ENCODE peak calls at places on chromosomes 6 and 20, in five cellular contexts. Z, Y, X, G and A are unnamed samples.

GRCh38 chr20:12821249-12821648 is 187.5 kb upstream of the SPTLC3 start:
- DNase-seq in G (no peak), X (no peak), Y (no peak), Z (no peak), A (no peak)

GRCh38 chr6:131107166-131107565 is 28.1 kb upstream of the AKAP7 start:
- DNase-seq in Y (no peak), X (no peak), G (peak; percentile 80), Z (no peak), A (no peak)

GRCh38 chr6:15631380-15631913 is 31.4 kb downstream of the DTNBP1 start:
- DNase-seq in Y (no peak), G (peak; percentile 27), Z (no peak), X (no peak), A (no peak)

GRCh38 chr20:57920971-57921370 is 211.2 kb upstream of the PMEPA1 start:
- DNase-seq in G (no peak), Z (no peak), Y (no peak), X (no peak), A (no peak)

GRCh38 chr20:48734104-48734749 is 93.6 kb downstream of the PREX1 start:
- DNase-seq in Y (no peak), Z (no peak), X (no peak), G (no peak), A (no peak)

GRCh38 chr6:29847871-29848630 is 20.4 kb downstream of the HLA-G start:
- DNase-seq in Z (peak; percentile 95), Y (peak; percentile 83), X (peak; percentile 25), G (peak; percentile 54), A (peak; percentile 33)

GRCh38 chr6:149859368-149859767 is 4.8 kb downstream of the LRP11 start:
- DNase-seq in Z (no peak), Y (no peak), G (peak; percentile 90), X (no peak), A (no peak)

GRCh38 chr20:42852691-42853090 is 337.0 kb downstream of the PTPRT start:
- DNase-seq in Z (no peak), G (no peak), X (no peak), Y (no peak), A (no peak)

GRCh38 chr6:101393291-101394251 is at the start of gene GRIK2:
- DNase-seq in Y (peak; percentile 69), G (no peak), X (no peak), Z (peak; percentile 79), A (no peak)

GRCh38 chr6:75934643-75935472 is 137.6 kb downstream of the IMPG1 start:
- DNase-seq in X (peak; percentile 16), G (peak; percentile 70), Z (peak; percentile 71), Y (peak; percentile 71), A (peak; percentile 46)

GRCh38 chr6:111980979-111981378 is 72.9 kb upstream of the CCN6 start:
- DNase-seq in Y (no peak), X (no peak), G (no peak), Z (no peak), A (no peak)

GRCh38 chr20:37898301-37899104 is 4.4 kb upstream of the VSTM2L start:
- DNase-seq in Z (no peak), G (no peak), Y (no peak), X (no peak), A (no peak)

GRCh38 chr20:20685635-20686034 is 26.8 kb downstream of the RALGAPA2 start:
- DNase-seq in Y (no peak), G (no peak), Z (no peak), X (no peak), A (no peak)

GRCh38 chr20:31595654-31596411 is 9.3 kb upstream of the ID1 start:
- DNase-seq in G (peak; percentile 96), Y (no peak), X (no peak), Z (peak; percentile 78), A (no peak)

GRCh38 chr6:170316071-170316470 is 9.5 kb downstream of the FAM120B start:
- DNase-seq in Z (no peak), G (no peak), Y (no peak), X (no peak), A (no peak)

GRCh38 chr6:11212625-11213024 is 19.8 kb downstream of the NEDD9 start:
- DNase-seq in Y (no peak), X (no peak), Z (no peak), G (no peak), A (no peak)

GRCh38 chr6:46412662-46413061 is 78.6 kb downstream of the RCAN2 start:
- DNase-seq in G (no peak), X (no peak), Y (no peak), Z (no peak), A (no peak)

GRCh38 chr20:57048027-57048869 is 218.2 kb downstream of the BMP7 start:
- DNase-seq in Z (peak; percentile 79), X (no peak), G (peak; percentile 35), Y (peak; percentile 77), A (peak; percentile 36)

GRCh38 chr6:34919651-34920050 is 30.6 kb downstream of the ANKS1A start:
- DNase-seq in G (no peak), Y (no peak), Z (no peak), X (no peak), A (no peak)

GRCh38 chr20:316316-317068 is 8.9 kb upstream of the SOX12 start:
- DNase-seq in Y (no peak), G (no peak), Z (no peak), X (no peak), A (no peak)

GRCh38 chr20:58408603-58409246 is 19.7 kb downstream of the VAPB start:
- DNase-seq in Z (no peak), X (no peak), G (peak; percentile 88), Y (no peak), A (no peak)

GRCh38 chr6:109720336-109720735 is 29.2 kb downstream of the FIG4 start:
- DNase-seq in Y (no peak), Z (no peak), X (no peak), G (no peak), A (no peak)

GRCh38 chr6:11921017-11921438 is 91.1 kb upstream of the HIVEP1 start:
- DNase-seq in Y (peak; percentile 35), G (no peak), Z (no peak), X (no peak), A (no peak)

GRCh38 chr6:156953125-156953477 is 175.9 kb downstream of the ARID1B start:
- DNase-seq in G (no peak), Z (no peak), Y (no peak), X (no peak), A (no peak)

GRCh38 chr6:147765541-147765940 is 257.1 kb downstream of the SAMD5 start:
- DNase-seq in Y (no peak), Z (no peak), X (no peak), G (no peak), A (no peak)

GRCh38 chr20:8299921-8300320 is 167.9 kb downstream of the PLCB1 start:
- DNase-seq in X (no peak), G (no peak), Z (no peak), Y (no peak), A (no peak)

GRCh38 chr20:50376179-50376887 is 133.8 kb upstream of the PTPN1 start:
- DNase-seq in Y (no peak), Z (no peak), G (no peak), X (no peak), A (no peak)

GRCh38 chr20:57180954-57181353 is 85.5 kb downstream of the BMP7 start:
- DNase-seq in G (no peak), Y (no peak), X (no peak), Z (no peak), A (no peak)

DNA sequence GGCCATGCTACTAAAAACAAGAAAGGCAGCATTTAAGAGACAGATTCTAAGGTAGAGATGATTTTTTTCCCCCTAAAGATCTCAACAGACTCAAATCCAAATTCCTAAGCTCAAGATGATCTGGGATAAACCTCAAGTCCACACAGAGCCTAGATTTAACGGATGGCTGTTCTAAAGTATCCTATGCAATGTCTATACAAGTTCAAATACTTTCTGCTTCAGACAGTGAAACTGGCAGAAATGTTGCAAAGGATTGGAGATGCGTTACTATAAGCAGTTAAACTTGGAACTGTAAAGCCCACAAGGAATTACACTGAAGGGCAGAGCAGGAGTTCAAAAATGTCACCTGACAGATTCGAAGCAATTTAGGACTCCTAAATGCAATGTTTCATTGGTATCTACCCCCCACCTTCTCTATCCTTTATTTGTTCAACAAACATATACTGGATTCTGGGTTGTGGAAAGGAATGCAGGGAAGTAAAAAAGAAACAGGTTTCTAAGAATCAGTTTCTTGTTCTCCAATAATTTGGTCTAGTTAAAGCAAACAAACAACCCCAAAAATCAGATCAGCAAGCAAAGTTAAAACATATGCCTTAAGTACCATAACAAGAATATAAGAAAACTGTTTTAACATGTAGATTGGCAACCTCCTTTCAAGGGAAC is 1.6 kb downstream of the DNAAF9 start:
- DNase-seq in Y (no peak), X (no peak), G (peak; percentile 43), Z (no peak), A (no peak)
- TF ChIP-seq SUZ12 in Y (no peak), X (no peak), G (no peak), Z (no peak), A (no peak)

GRCh38 chr6:124487778-124488431 is 474.3 kb upstream of the RNF217 start:
- DNase-seq in X (no peak), Y (no peak), G (no peak), Z (no peak), A (no peak)
- TF ChIP-seq SUZ12 in X (no peak), Y (no peak), G (no peak), Z (no peak), A (no peak)

GRCh38 chr20:18721716-18722115 is 91.9 kb upstream of the SCP2D1 start:
- DNase-seq in Y (no peak), G (no peak), X (no peak), Z (no peak), A (no peak)
- TF ChIP-seq SUZ12 in Y (no peak), G (no peak), X (no peak), Z (no peak), A (no peak)

DNA sequence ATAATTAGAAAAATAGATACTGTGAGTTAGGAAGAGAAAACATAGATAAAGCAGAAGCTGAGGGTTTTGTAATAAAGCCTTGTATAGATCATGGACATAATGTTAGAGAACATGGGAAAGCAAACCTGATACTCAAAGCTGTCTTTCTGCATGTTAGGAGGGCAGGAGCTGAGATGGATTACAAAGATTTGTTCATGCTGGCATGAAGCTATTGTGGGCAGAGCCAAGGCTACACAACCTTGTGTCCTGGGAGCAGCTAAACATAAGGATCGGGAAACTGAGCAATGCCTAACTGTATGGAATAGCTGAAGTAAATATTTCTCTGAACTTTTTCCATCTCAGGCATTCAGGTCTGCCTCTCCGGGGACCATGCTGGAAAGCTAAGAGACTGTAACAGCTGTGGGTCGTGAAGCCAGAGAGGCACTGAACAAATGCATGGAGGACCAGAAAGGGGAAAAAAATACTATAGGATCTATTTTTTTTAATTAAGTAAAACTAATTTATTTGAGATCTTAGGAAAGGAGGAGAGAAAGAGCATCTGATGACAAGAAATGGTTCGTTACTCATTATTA is 28.3 kb upstream of the CNKSR3 start:
- DNase-seq in G (no peak), Y (no peak), Z (no peak), X (no peak), A (no peak)
- TF ChIP-seq SUZ12 in G (no peak), Y (no peak), Z (no peak), X (no peak), A (no peak)

GRCh38 chr20:41786158-41786557 is 168.0 kb upstream of the CHD6 start:
- DNase-seq in G (no peak), Z (no peak), Y (no peak), X (no peak), A (no peak)

GRCh38 chr20:41782730-41783406 is 164.7 kb upstream of the CHD6 start:
- DNase-seq in X (no peak), Z (no peak), G (no peak), Y (no peak), A (no peak)

GRCh38 chr20:41782255-41782654 is 164.1 kb upstream of the CHD6 start:
- DNase-seq in G (no peak), Z (no peak), X (no peak), Y (no peak), A (no peak)

GRCh38 chr20:41783423-41784220 is 165.4 kb upstream of the CHD6 start:
- DNase-seq in Z (no peak), X (peak; percentile 9), Y (no peak), G (no peak), A (no peak)
- TF ChIP-seq SUZ12 in Z (no peak), X (no peak), Y (no peak), G (no peak), A (no peak)

GRCh38 chr6:36920546-36920945 is 34.0 kb upstream of the PI16 start:
- DNase-seq in Y (no peak), X (no peak), Z (no peak), G (no peak), A (no peak)
- TF ChIP-seq SUZ12 in Y (no peak), X (no peak), Z (no peak), G (no peak), A (no peak)